ENCODE peak calls at places on chromosomes 12 and 14, in nine cellular contexts. Q is fibroblast of lung, L is cardiac fibroblast, G is AG09309, Z is PC-9, U is thoracic aorta, O is uterus, I is fibroblast of mammary gland, D is AG09319. M is an unnamed sample.

GRCh38 chr12:86138770-86139169 is 117.4 kb downstream of the MGAT4C start:
- DNase-seq in Q (no peak), L (no peak), G (no peak), Z (no peak), U (no peak), O (no peak), I (no peak), D (no peak), M (no peak)

GRCh38 chr12:122374707-122375106 is 47.8 kb downstream of the CLIP1 start:
- DNase-seq in Q (no peak), L (no peak), G (no peak), Z (no peak), U (no peak), O (no peak), I (no peak), D (no peak), M (no peak)

GRCh38 chr14:70571139-70571538 is 29.3 kb downstream of the MED6 start:
- DNase-seq in Q (no peak), L (no peak), G (no peak), Z (peak; percentile 9), U (no peak), O (no peak), I (no peak), D (no peak), M (no peak)

GRCh38 chr14:42323426-42323825 is 716.8 kb downstream of the LRFN5 start:
- DNase-seq in Q (no peak), L (no peak), G (no peak), Z (no peak), U (no peak), O (no peak), I (no peak), D (no peak), M (no peak)

GRCh38 chr12:82329508-82329907 is 28.7 kb downstream of the CCDC59 start:
- DNase-seq in Q (no peak), L (no peak), G (no peak), Z (no peak), U (no peak), O (no peak), I (no peak), D (no peak), M (peak; percentile 1)

GRCh38 chr14:27164139-27164538 is 566.3 kb upstream of the NOVA1 start:
- DNase-seq in Q (no peak), L (no peak), G (no peak), Z (no peak), U (no peak), O (no peak), I (no peak), D (no peak), M (no peak)

GRCh38 chr14:34275038-34275437 is 187.0 kb downstream of the SPTSSA start:
- DNase-seq in Q (no peak), L (no peak), G (no peak), Z (no peak), U (no peak), O (no peak), I (peak; percentile 23), D (no peak), M (no peak)

GRCh38 chr14:96583605-96584041 is 81.4 kb downstream of the PAPOLA start:
- DNase-seq in Q (no peak), L (no peak), G (no peak), Z (no peak), U (no peak), O (no peak), I (no peak), D (no peak), M (no peak)

GRCh38 chr14:102913341-102914211 is 8.9 kb upstream of the AMN start:
- DNase-seq in Q (no peak), L (no peak), G (no peak), Z (no peak), U (no peak), O (no peak), I (no peak), D (no peak), M (no peak)

GRCh38 chr12:125340791-125341190 is 275.6 kb downstream of the AACS start:
- DNase-seq in Q (peak; percentile 89), L (peak; percentile 88), G (peak; percentile 57), Z (no peak), U (no peak), O (no peak), I (peak; percentile 58), D (peak; percentile 1), M (peak; percentile 52)

GRCh38 chr12:72274926-72275325 is 2.8 kb downstream of the TRHDE start:
- DNase-seq in Q (no peak), L (peak; percentile 36), G (peak; percentile 52), Z (no peak), U (no peak), O (peak; percentile 14), I (peak; percentile 25), D (peak; percentile 73), M (peak; percentile 55)

GRCh38 chr12:34292736-34293625 is 270.7 kb downstream of the ALG10 start:
- DNase-seq in Q (no peak), L (no peak), G (no peak), Z (no peak), U (no peak), O (peak; percentile 6), I (no peak), D (no peak), M (no peak)

GRCh38 chr12:111792155-111792876 is 25.6 kb downstream of the ALDH2 start:
- DNase-seq in Q (peak; percentile 15), L (peak; percentile 46), G (no peak), Z (no peak), U (no peak), O (peak; percentile 74), I (peak; percentile 77), D (no peak), M (peak; percentile 52)

GRCh38 chr14:46717211-46717610 is 65.6 kb upstream of the RPL10L start:
- DNase-seq in Q (peak; percentile 62), L (no peak), G (no peak), Z (no peak), U (no peak), O (no peak), I (no peak), D (no peak), M (no peak)

GRCh38 chr14:59632381-59632780 is 55.8 kb upstream of the CCDC175 start:
- DNase-seq in Q (peak; percentile 7), L (peak; percentile 55), G (no peak), Z (no peak), U (no peak), O (no peak), I (peak; percentile 35), D (no peak), M (peak; percentile 65)
- TF ChIP-seq CTCF in Q (peak; percentile 57), L (peak; percentile 71), G (peak; percentile 52), Z (peak; percentile 68), U (peak; percentile 26), O (peak; percentile 14), I (peak; percentile 60), D (peak; percentile 39), M (peak; percentile 80)

GRCh38 chr12:121060149-121061001 is 21.3 kb upstream of the OASL start:
- DNase-seq in Q (peak; percentile 16), L (peak; percentile 62), G (no peak), Z (no peak), U (no peak), O (no peak), I (peak; percentile 48), D (peak; percentile 49), M (peak; percentile 52)
- TF ChIP-seq CTCF in Q (peak; percentile 61), L (peak; percentile 51), G (peak; percentile 62), Z (peak; percentile 75), U (peak; percentile 8), O (peak; percentile 52), I (peak; percentile 47), D (peak; percentile 62), M (peak; percentile 52)

GRCh38 chr12:11482955-11483354 is 87.6 kb upstream of the PRB2 start:
- DNase-seq in Q (peak; percentile 23), L (peak; percentile 77), G (no peak), Z (peak; percentile 61), U (no peak), O (no peak), I (peak; percentile 48), D (no peak), M (peak; percentile 70)

DNA sequence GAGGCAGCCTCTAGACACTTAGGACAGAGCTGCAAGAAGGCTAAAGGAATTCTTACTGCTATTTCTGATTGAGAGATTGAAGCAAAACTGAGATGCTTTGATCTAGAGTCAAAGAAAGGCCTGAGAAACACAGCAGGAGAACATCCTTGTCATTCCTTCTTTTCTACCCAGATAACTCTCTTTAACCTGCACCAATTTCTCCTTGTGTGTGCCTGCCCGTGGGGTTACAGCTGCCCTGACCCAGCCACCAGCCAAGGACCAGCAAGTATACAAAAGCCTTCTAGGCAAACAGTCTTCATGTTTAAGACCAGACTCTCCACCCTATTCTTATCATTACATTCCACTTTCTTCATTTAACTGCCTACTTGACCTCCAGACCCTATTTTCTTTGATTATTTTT is 81.7 kb upstream of the PRB2 start:
- DNase-seq in Q (no peak), L (no peak), G (no peak), Z (no peak), U (no peak), O (no peak), I (no peak), D (no peak), M (no peak)
- TF ChIP-seq CTCF in Q (no peak), L (no peak), G (no peak), Z (no peak), U (no peak), O (no peak), I (no peak), D (no peak), M (no peak)

GRCh38 chr12:977163-977562 is 13.9 kb upstream of the ERC1 start:
- DNase-seq in Q (no peak), L (no peak), G (no peak), Z (no peak), U (no peak), O (no peak), I (no peak), D (no peak), M (no peak)
- TF ChIP-seq CTCF in Q (no peak), L (no peak), G (no peak), Z (no peak), U (no peak), O (no peak), I (no peak), D (no peak), M (no peak)

GRCh38 chr14:106044949-106045596 is 518.7 kb downstream of the TMEM121 start:
- DNase-seq in Q (no peak), L (peak; percentile 15), G (no peak), Z (no peak), U (no peak), O (no peak), I (peak; percentile 29), D (no peak), M (peak; percentile 54)
- TF ChIP-seq CTCF in Q (no peak), L (peak; percentile 14), G (peak; percentile 30), Z (peak; percentile 54), U (no peak), O (no peak), I (peak; percentile 44), D (no peak), M (peak; percentile 46)

GRCh38 chr12:116673713-116674112 is 64.2 kb downstream of the SPRING1 start:
- DNase-seq in Q (no peak), L (peak; percentile 7), G (no peak), Z (no peak), U (no peak), O (no peak), I (no peak), D (no peak), M (peak; percentile 42)
- TF ChIP-seq CTCF in Q (no peak), L (no peak), G (no peak), Z (no peak), U (no peak), O (no peak), I (peak; percentile 19), D (no peak), M (no peak)